ENCODE peak calls at places on chromosomes 3 and 15, in four cellular contexts. E, V, R and F are unnamed samples.

GRCh38 chr3:178435575-178435974 is 100.7 kb upstream of the KCNMB2 start:
- DNase-seq in R (no peak), E (no peak), V (no peak), F (no peak)

GRCh38 chr3:177979684-177980083 is 556.6 kb upstream of the KCNMB2 start:
- DNase-seq in V (peak), E (no peak), R (no peak), F (no peak)

GRCh38 chr3:183911087-183911486 is 26.4 kb upstream of the PARL start:
- DNase-seq in V (no peak), E (no peak), R (no peak), F (no peak)

GRCh38 chr3:27596334-27596841 is 112.2 kb upstream of the SLC4A7 start:
- DNase-seq in R (no peak), V (no peak), E (no peak), F (no peak)

GRCh38 chr3:49871536-49872157 is 1.9 kb upstream of the CAMKV start:
- DNase-seq in E (no peak), R (no peak), V (no peak), F (no peak)

GRCh38 chr15:100224206-100225185 is 117.3 kb downstream of the ADAMTS17 start:
- DNase-seq in V (no peak), R (no peak), E (no peak), F (no peak)

GRCh38 chr3:57896046-57896445 is 112.2 kb upstream of the FLNB start:
- DNase-seq in E (no peak), V (no peak), R (no peak), F (no peak)

GRCh38 chr15:95903352-95903751 is 427.1 kb upstream of the NR2F2 start:
- DNase-seq in E (no peak), V (no peak), R (no peak), F (no peak)

GRCh38 chr3:168511428-168512014 is 415.8 kb upstream of the GOLIM4 start:
- DNase-seq in E (peak), R (no peak), V (no peak), F (peak)

GRCh38 chr15:89459271-89460038 is 36.9 kb downstream of the RHCG start:
- DNase-seq in V (no peak), R (no peak), E (no peak), F (no peak)

GRCh38 chr3:170007031-170007663 is 30.6 kb upstream of the GPR160 start:
- DNase-seq in V (no peak), R (no peak), E (peak), F (no peak)

GRCh38 chr3:117400303-117400702 is 690.7 kb downstream of the TUSC7 start:
- DNase-seq in E (no peak), R (no peak), V (no peak), F (no peak)

GRCh38 chr3:40770046-40770445 is 245.3 kb downstream of the ZNF621 start:
- DNase-seq in V (no peak), E (no peak), R (no peak), F (no peak)

GRCh38 chr15:33278816-33279612 is 31.8 kb upstream of the RYR3 start:
- DNase-seq in E (peak), V (peak), R (no peak), F (peak)

GRCh38 chr15:96316953-96317629 is 13.4 kb upstream of the NR2F2 start:
- DNase-seq in E (no peak), V (no peak), R (peak), F (no peak)

GRCh38 chr15:90581771-90582471 is 52.2 kb downstream of the CRTC3 start:
- DNase-seq in E (no peak), R (no peak), V (no peak), F (no peak)

GRCh38 chr3:11288786-11289637 is 16.8 kb downstream of the ATG7 start:
- DNase-seq in E (peak), R (no peak), V (peak), F (peak)

GRCh38 chr3:185760550-185760949 is 64.3 kb downstream of the IGF2BP2 start:
- DNase-seq in E (no peak), R (no peak), V (no peak), F (no peak)

GRCh38 chr3:23316924-23317323 is 113.8 kb downstream of the UBE2E2 start:
- DNase-seq in V (no peak), E (no peak), R (no peak), F (no peak)

GRCh38 chr3:12817341-12817705 is 20.8 kb downstream of the CAND2 start:
- DNase-seq in E (no peak), V (no peak), R (no peak), F (no peak)

GRCh38 chr15:78264304-78265136 is at the start of gene DNAJA4:
- DNase-seq in E (peak), R (peak), V (no peak), F (no peak)

GRCh38 chr15:52193791-52194190 is 2.6 kb upstream of the GNB5 start:
- DNase-seq in V (no peak), E (no peak), R (no peak), F (no peak)

GRCh38 chr3:173501941-173502489 is 104.5 kb downstream of the NLGN1 start:
- DNase-seq in V (no peak), R (no peak), E (no peak), F (no peak)

GRCh38 chr15:46413799-46414198 is 779.0 kb downstream of the SQOR start:
- DNase-seq in R (no peak), V (peak), E (no peak), F (no peak)

GRCh38 chr3:72437666-72438065 is 410.6 kb downstream of the SHQ1 start:
- DNase-seq in E (no peak), R (no peak), V (no peak), F (no peak)

GRCh38 chr15:53312707-53313106 is 446.8 kb downstream of the WDR72 start:
- DNase-seq in R (no peak), V (no peak), E (no peak), F (no peak)

GRCh38 chr15:41505776-41506175 is 7.9 kb downstream of the LTK start:
- DNase-seq in E (no peak), R (no peak), V (no peak), F (no peak)

GRCh38 chr3:186466391-186466974 is 77.7 kb downstream of the CRYGS start:
- DNase-seq in R (no peak), V (no peak), E (no peak), F (no peak)

GRCh38 chr15:67433495-67434099 is 87.3 kb upstream of the C15orf61 start:
- DNase-seq in E (peak), R (peak), V (peak), F (no peak)

GRCh38 chr3:49638445-49638844 is 35.7 kb upstream of the APEH start:
- DNase-seq in V (peak), E (peak), R (no peak), F (no peak)

GRCh38 chr15:60228096-60228495 is 169.7 kb downstream of the ANXA2 start:
- DNase-seq in R (no peak), E (no peak), V (no peak), F (no peak)